ENCODE peak calls at places on chromosomes 13 and 19, in nine cellular contexts. One of them, this sample, is unnamed.

GRCh38 chr19:17209126-17210036 is 5.8 kb upstream of the USE1 start:
- DNase-seq in fibroblast of lung: peak; percentile 36
- DNase-seq in body of pancreas: no peak
- DNase-seq in fibroblast of villous mesenchyme: peak; percentile 41
- DNase-seq in mucosa of descending colon: peak; percentile 75
- DNase-seq in CD8-positive, alpha-beta T cell: no peak
- DNase-seq in IMR-90: peak; percentile 20
- DNase-seq in hepatocyte: peak; percentile 16
- DNase-seq in HFF-Myc: no peak
- DNase-seq in this sample: peak; percentile 34

GRCh38 chr19:10271543-10272086 is 695 bp downstream of the ICAM1 start:
- DNase-seq in fibroblast of lung: no peak
- DNase-seq in body of pancreas: no peak
- DNase-seq in fibroblast of villous mesenchyme: no peak
- DNase-seq in mucosa of descending colon: peak; percentile 55
- DNase-seq in CD8-positive, alpha-beta T cell: no peak
- DNase-seq in IMR-90: peak; percentile 56
- DNase-seq in hepatocyte: no peak
- DNase-seq in HFF-Myc: no peak
- DNase-seq in this sample: peak; percentile 46

GRCh38 chr13:35978607-35979316 is 152.4 kb downstream of the DCLK1 start:
- DNase-seq in fibroblast of lung: peak; percentile 60
- DNase-seq in body of pancreas: peak; percentile 35
- DNase-seq in fibroblast of villous mesenchyme: peak; percentile 73
- DNase-seq in mucosa of descending colon: no peak
- DNase-seq in CD8-positive, alpha-beta T cell: no peak
- DNase-seq in IMR-90: peak; percentile 69
- DNase-seq in hepatocyte: peak; percentile 68
- DNase-seq in HFF-Myc: peak; percentile 39
- DNase-seq in this sample: peak; percentile 89

GRCh38 chr13:49403966-49404365 is 39.9 kb downstream of the CAB39L start:
- DNase-seq in fibroblast of lung: no peak
- DNase-seq in body of pancreas: no peak
- DNase-seq in fibroblast of villous mesenchyme: peak; percentile 30
- DNase-seq in mucosa of descending colon: no peak
- DNase-seq in CD8-positive, alpha-beta T cell: no peak
- DNase-seq in IMR-90: no peak
- DNase-seq in hepatocyte: no peak
- DNase-seq in HFF-Myc: no peak
- DNase-seq in this sample: no peak

GRCh38 chr19:35671818-35672217 is 5.5 kb downstream of the UPK1A start:
- DNase-seq in fibroblast of lung: no peak
- DNase-seq in body of pancreas: no peak
- DNase-seq in fibroblast of villous mesenchyme: peak; percentile 2
- DNase-seq in mucosa of descending colon: no peak
- DNase-seq in CD8-positive, alpha-beta T cell: no peak
- DNase-seq in IMR-90: no peak
- DNase-seq in hepatocyte: peak; percentile 45
- DNase-seq in HFF-Myc: no peak
- DNase-seq in this sample: peak; percentile 56

GRCh38 chr13:30804474-30804873 is 69.1 kb downstream of the ALOX5AP start:
- DNase-seq in fibroblast of lung: no peak
- DNase-seq in body of pancreas: no peak
- DNase-seq in fibroblast of villous mesenchyme: no peak
- DNase-seq in mucosa of descending colon: no peak
- DNase-seq in CD8-positive, alpha-beta T cell: no peak
- DNase-seq in IMR-90: no peak
- DNase-seq in hepatocyte: no peak
- DNase-seq in HFF-Myc: no peak
- DNase-seq in this sample: no peak

GRCh38 chr13:61024046-61024445 is 391.6 kb downstream of the PCDH20 start:
- DNase-seq in fibroblast of lung: no peak
- DNase-seq in body of pancreas: no peak
- DNase-seq in fibroblast of villous mesenchyme: no peak
- DNase-seq in mucosa of descending colon: no peak
- DNase-seq in CD8-positive, alpha-beta T cell: no peak
- DNase-seq in IMR-90: no peak
- DNase-seq in hepatocyte: no peak
- DNase-seq in HFF-Myc: no peak
- DNase-seq in this sample: no peak

GRCh38 chr19:15828121-15828620 is 12.7 kb upstream of the OR10H1 start:
- DNase-seq in fibroblast of lung: no peak
- DNase-seq in body of pancreas: no peak
- DNase-seq in fibroblast of villous mesenchyme: no peak
- DNase-seq in mucosa of descending colon: no peak
- DNase-seq in CD8-positive, alpha-beta T cell: no peak
- DNase-seq in IMR-90: no peak
- DNase-seq in hepatocyte: no peak
- DNase-seq in HFF-Myc: no peak
- DNase-seq in this sample: no peak

GRCh38 chr13:91347996-91348905 is 764 bp downstream of the MIR17HG start:
- DNase-seq in fibroblast of lung: peak; percentile 33
- DNase-seq in body of pancreas: peak; percentile 42
- DNase-seq in fibroblast of villous mesenchyme: peak; percentile 18
- DNase-seq in mucosa of descending colon: peak; percentile 73
- DNase-seq in CD8-positive, alpha-beta T cell: peak; percentile 50
- DNase-seq in IMR-90: no peak
- DNase-seq in hepatocyte: peak; percentile 78
- DNase-seq in HFF-Myc: no peak
- DNase-seq in this sample: peak; percentile 49

DNA sequence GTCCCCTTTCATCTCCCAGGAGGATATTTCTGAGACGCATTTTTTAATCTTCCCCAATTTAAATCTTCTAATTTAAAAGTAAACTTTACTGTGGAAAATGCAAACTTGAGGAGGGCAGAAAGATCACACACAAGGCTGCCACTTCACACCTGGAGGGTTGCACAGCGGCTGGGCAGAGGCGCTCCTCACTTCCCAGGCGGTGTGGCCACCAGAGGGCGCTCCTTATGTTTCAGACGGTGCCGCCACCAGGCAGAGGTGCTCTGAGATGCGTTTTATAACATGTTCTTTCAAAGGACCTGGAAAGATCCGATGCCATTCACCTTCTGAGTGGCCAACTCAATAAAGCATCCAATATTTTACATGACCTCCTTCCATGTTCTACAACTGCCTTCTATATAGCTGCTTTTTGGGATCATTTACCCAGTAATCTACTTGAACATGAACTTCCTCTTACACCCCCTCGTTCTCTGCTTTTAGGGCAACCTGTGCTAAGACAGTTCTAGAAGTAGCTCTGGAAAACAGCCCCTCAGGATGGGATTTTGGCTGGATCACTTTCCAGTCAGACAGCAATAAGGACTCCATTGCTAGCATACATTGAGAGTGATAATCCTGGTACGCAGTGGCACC is 14.8 kb upstream of the MTUS2 start:
- DNase-seq in fibroblast of lung: no peak
- DNase-seq in body of pancreas: no peak
- DNase-seq in fibroblast of villous mesenchyme: no peak
- DNase-seq in mucosa of descending colon: no peak
- DNase-seq in CD8-positive, alpha-beta T cell: no peak
- DNase-seq in IMR-90: no peak
- DNase-seq in hepatocyte: peak; percentile 26
- DNase-seq in HFF-Myc: no peak
- DNase-seq in this sample: peak; percentile 13
- TF ChIP-seq CTCF in fibroblast of lung: no peak
- TF ChIP-seq CTCF in body of pancreas: no peak
- TF ChIP-seq CTCF in fibroblast of villous mesenchyme: peak; percentile 40
- TF ChIP-seq CTCF in mucosa of descending colon: no peak
- TF ChIP-seq CTCF in CD8-positive, alpha-beta T cell: no peak
- TF ChIP-seq CTCF in IMR-90: peak; percentile 15
- TF ChIP-seq CTCF in hepatocyte: peak; percentile 46
- TF ChIP-seq CTCF in HFF-Myc: peak; percentile 61
- TF ChIP-seq CTCF in this sample: peak; percentile 39

GRCh38 chr13:98397861-98398260 is 179.0 kb downstream of the STK24 start:
- DNase-seq in fibroblast of lung: no peak
- DNase-seq in body of pancreas: no peak
- DNase-seq in fibroblast of villous mesenchyme: no peak
- DNase-seq in mucosa of descending colon: no peak
- DNase-seq in CD8-positive, alpha-beta T cell: no peak
- DNase-seq in IMR-90: no peak
- DNase-seq in hepatocyte: no peak
- DNase-seq in HFF-Myc: no peak
- DNase-seq in this sample: no peak

GRCh38 chr13:98399756-98400155 is 177.2 kb downstream of the STK24 start:
- DNase-seq in fibroblast of lung: no peak
- DNase-seq in body of pancreas: no peak
- DNase-seq in fibroblast of villous mesenchyme: no peak
- DNase-seq in mucosa of descending colon: no peak
- DNase-seq in CD8-positive, alpha-beta T cell: no peak
- DNase-seq in IMR-90: no peak
- DNase-seq in hepatocyte: no peak
- DNase-seq in HFF-Myc: peak; percentile 47
- DNase-seq in this sample: no peak

GRCh38 chr13:98396071-98396710 is 180.7 kb downstream of the STK24 start:
- DNase-seq in fibroblast of lung: no peak
- DNase-seq in body of pancreas: no peak
- DNase-seq in fibroblast of villous mesenchyme: peak; percentile 19
- DNase-seq in mucosa of descending colon: no peak
- DNase-seq in CD8-positive, alpha-beta T cell: no peak
- DNase-seq in IMR-90: peak; percentile 6
- DNase-seq in hepatocyte: no peak
- DNase-seq in HFF-Myc: no peak
- DNase-seq in this sample: no peak

GRCh38 chr13:98394820-98395510 is 181.9 kb downstream of the STK24 start:
- DNase-seq in fibroblast of lung: no peak
- DNase-seq in body of pancreas: no peak
- DNase-seq in fibroblast of villous mesenchyme: no peak
- DNase-seq in mucosa of descending colon: no peak
- DNase-seq in CD8-positive, alpha-beta T cell: no peak
- DNase-seq in IMR-90: no peak
- DNase-seq in hepatocyte: no peak
- DNase-seq in HFF-Myc: no peak
- DNase-seq in this sample: no peak

DNA sequence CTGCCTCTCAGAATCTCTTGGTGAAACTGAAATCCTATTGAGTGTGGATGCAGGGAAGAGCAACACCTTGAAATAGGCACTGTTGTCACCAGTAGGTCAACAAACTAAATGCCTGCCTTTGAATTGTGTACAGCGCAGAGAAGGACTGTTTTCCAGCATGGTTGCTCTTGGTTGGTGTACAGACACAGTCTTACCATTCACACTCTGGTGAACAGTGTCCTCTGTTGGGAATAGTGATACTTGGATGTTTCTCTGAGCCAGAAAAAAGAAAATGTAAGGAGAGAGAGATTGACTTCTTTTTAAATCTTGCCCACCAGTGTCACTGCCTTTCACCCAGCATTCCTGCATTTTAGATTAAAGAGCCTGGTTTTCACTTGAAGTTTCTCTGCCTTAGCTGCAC is 179.7 kb downstream of the STK24 start:
- DNase-seq in fibroblast of lung: peak; percentile 19
- DNase-seq in body of pancreas: no peak
- DNase-seq in fibroblast of villous mesenchyme: peak; percentile 30
- DNase-seq in mucosa of descending colon: no peak
- DNase-seq in CD8-positive, alpha-beta T cell: no peak
- DNase-seq in IMR-90: peak; percentile 40
- DNase-seq in hepatocyte: no peak
- DNase-seq in HFF-Myc: no peak
- DNase-seq in this sample: peak; percentile 30
- TF ChIP-seq CTCF in fibroblast of lung: peak; percentile 54
- TF ChIP-seq CTCF in body of pancreas: peak; percentile 35
- TF ChIP-seq CTCF in fibroblast of villous mesenchyme: peak; percentile 39
- TF ChIP-seq CTCF in mucosa of descending colon: no peak
- TF ChIP-seq CTCF in CD8-positive, alpha-beta T cell: no peak
- TF ChIP-seq CTCF in IMR-90: peak; percentile 43
- TF ChIP-seq CTCF in hepatocyte: peak; percentile 40
- TF ChIP-seq CTCF in HFF-Myc: no peak
- TF ChIP-seq CTCF in this sample: peak; percentile 30

GRCh38 chr19:29923653-29924052 is 18.4 kb upstream of the URI1 start:
- DNase-seq in fibroblast of lung: no peak
- DNase-seq in body of pancreas: no peak
- DNase-seq in fibroblast of villous mesenchyme: peak; percentile 22
- DNase-seq in mucosa of descending colon: no peak
- DNase-seq in CD8-positive, alpha-beta T cell: no peak
- DNase-seq in IMR-90: no peak
- DNase-seq in hepatocyte: no peak
- DNase-seq in HFF-Myc: no peak
- DNase-seq in this sample: no peak
- TF ChIP-seq CTCF in fibroblast of lung: no peak
- TF ChIP-seq CTCF in body of pancreas: no peak
- TF ChIP-seq CTCF in fibroblast of villous mesenchyme: no peak
- TF ChIP-seq CTCF in mucosa of descending colon: no peak
- TF ChIP-seq CTCF in CD8-positive, alpha-beta T cell: no peak
- TF ChIP-seq CTCF in IMR-90: no peak
- TF ChIP-seq CTCF in hepatocyte: no peak
- TF ChIP-seq CTCF in HFF-Myc: no peak
- TF ChIP-seq CTCF in this sample: no peak

GRCh38 chr19:12730054-12730453 is 4.4 kb downstream of the TRIR start:
- DNase-seq in fibroblast of lung: no peak
- DNase-seq in body of pancreas: no peak
- DNase-seq in fibroblast of villous mesenchyme: no peak
- DNase-seq in mucosa of descending colon: no peak
- DNase-seq in CD8-positive, alpha-beta T cell: no peak
- DNase-seq in IMR-90: no peak
- DNase-seq in hepatocyte: no peak
- DNase-seq in HFF-Myc: no peak
- DNase-seq in this sample: no peak

GRCh38 chr19:12733907-12734214 is 623 bp downstream of the TRIR start:
- DNase-seq in fibroblast of lung: no peak
- DNase-seq in body of pancreas: no peak
- DNase-seq in fibroblast of villous mesenchyme: no peak
- DNase-seq in mucosa of descending colon: no peak
- DNase-seq in CD8-positive, alpha-beta T cell: no peak
- DNase-seq in IMR-90: no peak
- DNase-seq in hepatocyte: no peak
- DNase-seq in HFF-Myc: no peak
- DNase-seq in this sample: no peak

GRCh38 chr19:12736854-12737665 is at the start of gene GET3:
- DNase-seq in fibroblast of lung: peak; percentile 100
- DNase-seq in body of pancreas: peak; percentile 99
- DNase-seq in fibroblast of villous mesenchyme: peak; percentile 100
- DNase-seq in mucosa of descending colon: peak; percentile 87
- DNase-seq in CD8-positive, alpha-beta T cell: peak; percentile 59
- DNase-seq in IMR-90: peak; percentile 100
- DNase-seq in hepatocyte: peak; percentile 97
- DNase-seq in HFF-Myc: peak; percentile 100
- DNase-seq in this sample: peak; percentile 100

GRCh38 chr19:12731337-12731736 is 3.1 kb downstream of the TRIR start:
- DNase-seq in fibroblast of lung: no peak
- DNase-seq in body of pancreas: no peak
- DNase-seq in fibroblast of villous mesenchyme: no peak
- DNase-seq in mucosa of descending colon: no peak
- DNase-seq in CD8-positive, alpha-beta T cell: no peak
- DNase-seq in IMR-90: no peak
- DNase-seq in hepatocyte: no peak
- DNase-seq in HFF-Myc: no peak
- DNase-seq in this sample: no peak

DNA sequence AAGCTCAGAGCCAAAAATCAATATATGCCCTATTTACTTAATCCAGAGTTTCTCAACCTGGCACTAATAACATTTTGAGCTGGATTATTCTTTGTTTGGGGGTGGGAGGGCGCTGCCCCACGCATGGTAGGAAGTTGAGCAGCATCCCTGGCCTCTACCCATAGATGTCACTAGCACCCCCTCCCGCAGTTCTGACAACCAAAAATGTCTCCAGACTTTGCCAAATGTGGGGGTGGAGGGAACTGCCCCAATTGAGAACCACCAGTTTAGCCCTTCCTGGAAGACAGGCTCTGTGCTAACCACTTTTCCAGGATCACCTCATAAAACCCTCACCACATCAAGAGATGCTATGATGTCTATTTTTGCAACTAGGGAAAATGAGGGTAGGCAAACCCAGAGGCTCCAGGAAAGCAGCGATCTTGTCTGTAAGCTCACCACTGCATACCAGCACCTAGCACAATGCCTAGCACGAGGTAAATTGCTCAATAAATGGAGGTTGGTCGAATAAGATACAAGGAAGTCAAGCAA is 1.1 kb downstream of the TRIR start:
- DNase-seq in fibroblast of lung: peak; percentile 62
- DNase-seq in body of pancreas: peak; percentile 23
- DNase-seq in fibroblast of villous mesenchyme: peak; percentile 61
- DNase-seq in mucosa of descending colon: no peak
- DNase-seq in CD8-positive, alpha-beta T cell: no peak
- DNase-seq in IMR-90: peak; percentile 45
- DNase-seq in hepatocyte: peak; percentile 48
- DNase-seq in HFF-Myc: no peak
- DNase-seq in this sample: peak; percentile 49
- TF ChIP-seq CTCF in fibroblast of lung: peak; percentile 40
- TF ChIP-seq CTCF in body of pancreas: no peak
- TF ChIP-seq CTCF in fibroblast of villous mesenchyme: peak; percentile 41
- TF ChIP-seq CTCF in mucosa of descending colon: no peak
- TF ChIP-seq CTCF in CD8-positive, alpha-beta T cell: peak; percentile 34
- TF ChIP-seq CTCF in IMR-90: peak; percentile 49
- TF ChIP-seq CTCF in hepatocyte: peak; percentile 36
- TF ChIP-seq CTCF in HFF-Myc: peak; percentile 42
- TF ChIP-seq CTCF in this sample: peak; percentile 34